ENCODE peak calls at places on chromosomes 11 and 22, in seven cellular contexts. E is ovary; M is B cell; X is fibroblast of gingiva; U is GM12865; C is stimulated activated CD4-positive, alpha-beta T cell treated with anti-CD3 and anti-CD28 coated beads, Interleukin-12 subunit alpha, Interleukin-12 subunit beta, amount 100 ng/mL, for 24 hours; S is activated CD4-positive, CD25-positive, alpha-beta regulatory T cell treated with anti-CD3 and anti-CD28 coated beads, Interleukin-2, amount 50 U/mL, for 72 hours. K is an unnamed sample.

GRCh38 chr11:2992234-2992999 is at the start of gene NAP1L4:
- DNase-seq in S (peak), E (peak), X (peak), M (peak), C (peak), U (peak), K (peak)

GRCh38 chr11:68649851-68650555 is 34.3 kb upstream of the GAL start:
- DNase-seq in C (no peak), U (no peak), E (no peak), M (no peak), S (no peak), X (no peak), K (no peak)

GRCh38 chr11:121328967-121329653 is 36.5 kb downstream of the SC5D start:
- DNase-seq in U (peak), E (no peak), C (no peak), M (no peak), S (no peak), X (no peak), K (no peak)

GRCh38 chr11:95863486-95864140 is 60.3 kb downstream of the MTMR2 start:
- DNase-seq in C (no peak), U (no peak), E (no peak), S (no peak), X (peak), M (no peak), K (no peak)

GRCh38 chr11:288328-289144 is at the start of gene PGGHG:
- DNase-seq in S (peak), C (peak), M (peak), U (peak), E (peak), X (peak), K (peak)

GRCh38 chr22:46007003-46007847 is 30.3 kb upstream of the WNT7B start:
- DNase-seq in X (peak), C (no peak), E (peak), U (no peak), S (no peak), M (no peak), K (no peak)

GRCh38 chr11:2881974-2882362 is 3.6 kb downstream of the CDKN1C start:
- DNase-seq in M (no peak), X (no peak), E (peak), S (no peak), U (no peak), C (no peak), K (no peak)

GRCh38 chr22:34877506-34877905 is 188.5 kb upstream of the ISX start:
- DNase-seq in U (no peak), M (no peak), X (no peak), S (no peak), C (no peak), E (no peak), K (no peak)

GRCh38 chr11:64887234-64887756 is 8.9 kb upstream of the EHD1 start:
- DNase-seq in X (no peak), C (no peak), S (no peak), M (no peak), E (no peak), U (no peak), K (no peak)

GRCh38 chr11:109619498-109619897 is 197.5 kb downstream of the C11orf87 start:
- DNase-seq in E (no peak), X (no peak), U (no peak), M (no peak), C (no peak), S (no peak), K (no peak)

GRCh38 chr22:43643362-43643761 is 168.7 kb downstream of the EFCAB6 start:
- DNase-seq in C (no peak), X (no peak), S (no peak), E (no peak), U (no peak), M (no peak), K (no peak)

GRCh38 chr11:57601297-57601696 is 3.8 kb downstream of the SERPING1 start:
- DNase-seq in C (no peak), E (no peak), M (no peak), X (no peak), S (no peak), U (no peak), K (no peak)

GRCh38 chr22:24730864-24731263 is 43.7 kb downstream of the PIWIL3 start:
- DNase-seq in X (no peak), E (no peak), C (no peak), M (no peak), U (no peak), S (no peak), K (no peak)

GRCh38 chr22:25602924-25603323 is 38.4 kb downstream of the GRK3 start:
- DNase-seq in S (no peak), E (no peak), X (no peak), M (no peak), C (no peak), U (no peak), K (no peak)

GRCh38 chr11:46729110-46730027 is 10.4 kb downstream of the F2 start:
- DNase-seq in U (no peak), E (no peak), X (no peak), C (no peak), M (no peak), S (no peak), K (no peak)

GRCh38 chr22:28208036-28208435 is 289.0 kb upstream of the PITPNB start:
- DNase-seq in U (no peak), M (no peak), E (no peak), C (no peak), S (no peak), X (no peak), K (no peak)

GRCh38 chr11:22192642-22193347 is at the start of gene ANO5:
- DNase-seq in M (no peak), S (no peak), X (no peak), C (no peak), U (peak), E (peak), K (peak)

GRCh38 chr22:46649176-46650077 is 29.2 kb downstream of the GRAMD4 start:
- DNase-seq in U (no peak), M (no peak), C (no peak), X (peak), S (no peak), E (peak), K (peak)

GRCh38 chr11:10328314-10329090 is 23.6 kb downstream of the ADM start:
- DNase-seq in C (no peak), S (no peak), M (no peak), E (no peak), U (no peak), X (peak), K (no peak)

GRCh38 chr11:75743711-75744563 is 24.6 kb upstream of the DGAT2 start:
- DNase-seq in S (no peak), C (no peak), U (no peak), X (no peak), E (no peak), M (no peak), K (no peak)

GRCh38 chr11:45518096-45518852 is 147.1 kb downstream of the CHST1 start:
- DNase-seq in E (no peak), M (no peak), U (no peak), C (no peak), X (no peak), S (no peak), K (no peak)

GRCh38 chr11:99920956-99921355 is 766.1 kb upstream of the ARHGAP42 start:
- DNase-seq in M (no peak), U (no peak), S (no peak), E (no peak), X (no peak), C (no peak), K (no peak)

GRCh38 chr22:41672780-41673509 is 15.7 kb downstream of the SNU13 start:
- DNase-seq in S (no peak), U (peak), M (no peak), C (no peak), X (peak), E (no peak), K (no peak)

GRCh38 chr22:25682071-25682470 is 59.9 kb upstream of the MYO18B start:
- DNase-seq in M (no peak), S (no peak), E (no peak), U (no peak), C (no peak), X (no peak), K (no peak)

GRCh38 chr11:69553416-69554357 is 72.2 kb downstream of the LINC01488 start:
- DNase-seq in C (no peak), S (no peak), X (no peak), U (no peak), M (no peak), E (no peak), K (no peak)